ENCODE peak calls at places on chromosome 18, in eight cellular contexts. M is GM12891, U is HL-60, S is spleen, K is GM12892, N is upper lobe of left lung, O is K562, W is stomach. A is an unnamed sample.

GRCh38 chr18:56083097-56083865 is 495.3 kb upstream of the TCF4 start:
- DNase-seq in M (no peak), U (no peak), S (peak), K (no peak), N (no peak), O (no peak), W (no peak), A (no peak)

GRCh38 chr18:38752430-38752829 is 1186.8 kb upstream of the CELF4 start:
- DNase-seq in M (no peak), U (no peak), S (no peak), K (no peak), N (no peak), O (no peak), W (no peak), A (no peak)

GRCh38 chr18:59871711-59872362 is 28.0 kb upstream of the PMAIP1 start:
- DNase-seq in M (no peak), U (no peak), S (no peak), K (no peak), N (no peak), O (no peak), W (no peak), A (no peak)

GRCh38 chr18:12296087-12296403 is 12.0 kb upstream of the TUBB6 start:
- DNase-seq in M (no peak), U (no peak), S (no peak), K (no peak), N (no peak), O (no peak), W (no peak), A (no peak)

GRCh38 chr18:62434798-62435197 is 88.0 kb upstream of the ZCCHC2 start:
- DNase-seq in M (no peak), U (no peak), S (no peak), K (no peak), N (no peak), O (no peak), W (no peak), A (no peak)

GRCh38 chr18:77131100-77131651 is 1.4 kb downstream of the MBP start:
- DNase-seq in M (no peak), U (no peak), S (peak), K (no peak), N (peak), O (no peak), W (no peak), A (no peak)

GRCh38 chr18:58335821-58336220 is 291.8 kb downstream of the NEDD4L start:
- DNase-seq in M (no peak), U (no peak), S (no peak), K (no peak), N (no peak), O (no peak), W (no peak), A (no peak)

GRCh38 chr18:34494359-34494696 is 215.8 kb upstream of the DTNA start:
- DNase-seq in M (no peak), U (no peak), S (peak), K (no peak), N (no peak), O (no peak), W (no peak), A (no peak)

GRCh38 chr18:64799378-64799777 is 650.5 kb upstream of the LINC00305 start:
- DNase-seq in M (no peak), U (no peak), S (no peak), K (no peak), N (no peak), O (no peak), W (no peak), A (no peak)

GRCh38 chr18:6729247-6730091 is at the start of gene ARHGAP28:
- DNase-seq in M (peak), U (peak), S (peak), K (peak), N (peak), O (peak), W (peak), A (no peak)

GRCh38 chr18:40124107-40124506 is 1830.9 kb upstream of the PIK3C3 start:
- DNase-seq in M (no peak), U (no peak), S (no peak), K (no peak), N (no peak), O (no peak), W (no peak), A (no peak)

GRCh38 chr18:62452280-62452824 is 70.5 kb upstream of the ZCCHC2 start:
- DNase-seq in M (no peak), U (peak), S (no peak), K (no peak), N (no peak), O (no peak), W (no peak), A (no peak)

GRCh38 chr18:57585846-57586242 is 658 bp downstream of the FECH start:
- DNase-seq in M (no peak), U (no peak), S (no peak), K (no peak), N (no peak), O (no peak), W (no peak), A (no peak)

GRCh38 chr18:76351961-76352581 is 143.0 kb downstream of the ZNF516 start:
- DNase-seq in M (no peak), U (no peak), S (no peak), K (no peak), N (peak), O (no peak), W (no peak), A (no peak)

GRCh38 chr18:23058746-23059440 is 76.4 kb upstream of the CABLES1 start:
- DNase-seq in M (no peak), U (no peak), S (no peak), K (no peak), N (no peak), O (no peak), W (no peak), A (no peak)

GRCh38 chr18:24342347-24342746 is 55.3 kb downstream of the OSBPL1A start:
- DNase-seq in M (no peak), U (no peak), S (no peak), K (no peak), N (no peak), O (no peak), W (no peak), A (no peak)

GRCh38 chr18:13562494-13563029 is 163.8 kb downstream of the FAM210A start:
- DNase-seq in M (peak), U (no peak), S (no peak), K (peak), N (no peak), O (no peak), W (no peak), A (no peak)

GRCh38 chr18:13564579-13564978 is 161.8 kb downstream of the FAM210A start:
- DNase-seq in M (no peak), U (no peak), S (no peak), K (no peak), N (peak), O (no peak), W (no peak), A (no peak)

GRCh38 chr18:13565228-13565627 is 161.1 kb downstream of the FAM210A start:
- DNase-seq in M (no peak), U (no peak), S (no peak), K (no peak), N (peak), O (no peak), W (no peak), A (no peak)

GRCh38 chr18:13560306-13560705 is 166.1 kb downstream of the FAM210A start:
- DNase-seq in M (no peak), U (no peak), S (no peak), K (no peak), N (no peak), O (no peak), W (no peak), A (no peak)

GRCh38 chr18:13563390-13563805 is 163.0 kb downstream of the FAM210A start:
- DNase-seq in M (no peak), U (peak), S (no peak), K (no peak), N (no peak), O (no peak), W (no peak), A (no peak)
- TF ChIP-seq POLR2AphosphoS5 in M (no peak), U (no peak), S (no peak), K (peak), N (no peak), O (no peak), W (no peak), A (no peak)

GRCh38 chr18:48887294-48887904 is 63.4 kb downstream of the SMAD7 start:
- DNase-seq in M (no peak), U (no peak), S (peak), K (no peak), N (no peak), O (no peak), W (no peak), A (no peak)

GRCh38 chr18:48884306-48885235 is 66.2 kb downstream of the SMAD7 start:
- DNase-seq in M (no peak), U (no peak), S (peak), K (no peak), N (no peak), O (no peak), W (no peak), A (no peak)

GRCh38 chr18:48885266-48885950 is 65.4 kb downstream of the SMAD7 start:
- DNase-seq in M (no peak), U (no peak), S (peak), K (no peak), N (no peak), O (no peak), W (no peak), A (no peak)

GRCh38 chr18:48886520-48887293 is 64.1 kb downstream of the SMAD7 start:
- DNase-seq in M (no peak), U (no peak), S (peak), K (no peak), N (no peak), O (no peak), W (no peak), A (no peak)

GRCh38 chr18:48885951-48886400 is 64.8 kb downstream of the SMAD7 start:
- DNase-seq in M (no peak), U (no peak), S (peak), K (no peak), N (peak), O (no peak), W (no peak), A (no peak)
- TF ChIP-seq POLR2AphosphoS5 in M (no peak), U (no peak), S (no peak), K (no peak), N (no peak), O (no peak), W (no peak), A (no peak)

DNA sequence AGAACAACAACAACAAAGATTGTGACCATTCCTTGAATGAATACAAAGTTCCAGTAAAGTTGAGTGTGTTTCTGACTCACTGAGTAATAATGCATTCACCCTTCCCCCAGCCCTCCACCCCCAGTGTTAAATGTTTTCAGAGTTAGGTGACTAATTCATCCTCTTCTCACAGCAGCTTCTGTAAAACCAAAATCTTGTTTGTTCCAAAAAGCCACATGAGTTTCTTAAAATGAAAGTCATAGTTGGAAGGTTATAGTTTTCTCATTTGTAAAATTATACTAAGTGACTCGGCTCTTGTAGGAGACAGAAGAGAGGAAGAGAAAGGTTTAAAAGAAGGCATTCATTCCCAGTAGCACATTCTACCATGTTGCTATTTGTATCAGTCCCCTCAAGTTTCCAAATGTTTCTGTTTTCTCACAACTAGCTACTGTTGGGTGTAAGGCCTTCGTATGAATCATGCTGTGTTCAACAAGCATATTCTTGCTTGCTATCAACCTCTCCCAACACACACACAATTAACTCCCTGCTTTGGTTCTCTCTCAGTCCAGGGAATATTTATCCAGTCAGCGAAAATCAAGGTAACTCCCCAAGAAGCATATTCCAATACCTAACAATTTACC is 75.3 kb downstream of the MBD2 start:
- DNase-seq in M (no peak), U (no peak), S (no peak), K (no peak), N (no peak), O (no peak), W (no peak), A (peak)
- TF ChIP-seq POLR2AphosphoS5 in M (no peak), U (no peak), S (no peak), K (no peak), N (no peak), O (no peak), W (no peak), A (peak)

GRCh38 chr18:80250740-80251364 is 3.5 kb upstream of the PARD6G start:
- DNase-seq in M (no peak), U (no peak), S (no peak), K (no peak), N (no peak), O (no peak), W (no peak), A (no peak)

GRCh38 chr18:80251700-80252099 is 4.4 kb upstream of the PARD6G start:
- DNase-seq in M (no peak), U (no peak), S (no peak), K (no peak), N (no peak), O (no peak), W (no peak), A (no peak)

GRCh38 chr18:80246656-80247402 is 485 bp downstream of the PARD6G start:
- DNase-seq in M (peak), U (no peak), S (no peak), K (peak), N (peak), O (peak), W (no peak), A (no peak)

GRCh38 chr18:80247403-80247916 is at the start of gene PARD6G:
- DNase-seq in M (peak), U (peak), S (peak), K (peak), N (peak), O (peak), W (peak), A (peak)

GRCh38 chr18:80249217-80250093 is 2.1 kb upstream of the PARD6G start:
- DNase-seq in M (no peak), U (no peak), S (no peak), K (no peak), N (no peak), O (no peak), W (no peak), A (no peak)
- TF ChIP-seq POLR2AphosphoS5 in M (no peak), U (no peak), S (no peak), K (no peak), N (no peak), O (no peak), W (no peak), A (no peak)

DNA sequence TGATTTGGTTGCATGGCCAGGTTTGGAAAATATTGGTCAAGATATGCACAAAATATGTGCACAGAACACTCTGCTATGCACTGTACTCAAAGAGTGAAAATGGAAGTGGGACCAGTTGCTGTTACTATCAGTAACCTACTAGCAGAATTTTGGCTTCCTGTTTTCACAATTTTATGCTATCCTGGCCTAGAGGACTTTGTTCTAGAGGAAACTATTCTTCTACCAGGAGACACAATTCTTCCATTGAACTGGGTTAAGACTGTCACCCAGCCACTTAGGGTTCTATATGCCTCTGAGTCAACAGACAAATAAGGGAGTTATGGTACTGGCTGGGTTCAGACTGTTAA is 431.4 kb upstream of the DCC start:
- DNase-seq in M (no peak), U (no peak), S (no peak), K (no peak), N (no peak), O (no peak), W (no peak), A (no peak)
- TF ChIP-seq POLR2AphosphoS5 in M (no peak), U (no peak), S (no peak), K (no peak), N (no peak), O (no peak), W (no peak), A (no peak)

GRCh38 chr18:35711227-35711626 is 129.7 kb downstream of the GALNT1 start:
- DNase-seq in M (no peak), U (no peak), S (no peak), K (no peak), N (no peak), O (no peak), W (no peak), A (no peak)
- TF ChIP-seq POLR2AphosphoS5 in M (no peak), U (no peak), S (no peak), K (no peak), N (no peak), O (no peak), W (no peak), A (no peak)